ENCODE peak calls at places on chromosomes 16 and 17, in five cellular contexts. P is GM12891, F is stomach, E is GM12878, U is sigmoid colon. Z is an unnamed sample.

GRCh38 chr17:43324205-43324893 is 74.4 kb upstream of the ARL4D start:
- DNase-seq in P (no peak), F (no peak), E (peak), U (no peak), Z (no peak)

GRCh38 chr17:80658821-80659220 is 114.2 kb downstream of the RPTOR start:
- DNase-seq in E (no peak), F (no peak), P (no peak), U (no peak), Z (no peak)

GRCh38 chr17:12438212-12438611 is 227.5 kb upstream of the MYOCD start:
- DNase-seq in F (no peak), U (no peak), P (no peak), E (no peak), Z (no peak)

GRCh38 chr16:249431-249830 is 14.8 kb downstream of the FAM234A start:
- DNase-seq in P (no peak), U (no peak), F (no peak), E (no peak), Z (no peak)

GRCh38 chr16:76857402-76857801 is 333.6 kb upstream of the MON1B start:
- DNase-seq in E (no peak), U (no peak), F (no peak), P (no peak), Z (no peak)

GRCh38 chr16:89709166-89709565 is 7.7 kb upstream of the SPATA2L start:
- DNase-seq in U (no peak), E (no peak), F (no peak), P (no peak), Z (no peak)

GRCh38 chr17:76254275-76254674 is 10.9 kb upstream of the UBALD2 start:
- DNase-seq in F (no peak), U (no peak), E (no peak), P (no peak), Z (no peak)

GRCh38 chr17:69046130-69046807 is 14.5 kb downstream of the ABCA9 start:
- DNase-seq in P (no peak), U (no peak), E (no peak), F (no peak), Z (no peak)

GRCh38 chr16:10871157-10871991 is 5.6 kb upstream of the CIITA start:
- DNase-seq in E (peak), F (peak), U (peak), P (no peak), Z (no peak)

GRCh38 chr17:16918443-16918842 is 53.5 kb downstream of the TNFRSF13B start:
- DNase-seq in P (no peak), U (no peak), F (peak), E (no peak), Z (no peak)

GRCh38 chr17:28570716-28571254 is 539 bp downstream of the PIGS start:
- DNase-seq in U (peak), E (no peak), P (peak), F (no peak), Z (no peak)

GRCh38 chr17:17750881-17751280 is 69.6 kb downstream of the RAI1 start:
- DNase-seq in E (peak), P (no peak), U (no peak), F (no peak), Z (no peak)

GRCh38 chr17:37490638-37491614 is 1.2 kb downstream of the DUSP14 start:
- DNase-seq in U (peak), P (no peak), E (no peak), F (no peak), Z (no peak)

GRCh38 chr16:48393843-48394703 is 8.9 kb upstream of the SIAH1 start:
- DNase-seq in E (no peak), U (peak), P (no peak), F (no peak), Z (no peak)

GRCh38 chr17:2170023-2170422 is 115.1 kb downstream of the HIC1 start:
- DNase-seq in U (peak), F (no peak), P (peak), E (no peak), Z (no peak)

GRCh38 chr17:50129303-50129945 is 536 bp downstream of the SAMD14 start:
- DNase-seq in P (peak), E (no peak), F (no peak), U (no peak), Z (no peak)

GRCh38 chr17:41687828-41688640 is 651 bp upstream of the EIF1 start:
- DNase-seq in U (peak), P (no peak), F (peak), E (no peak), Z (no peak)

GRCh38 chr17:79019631-79020584 is 4.1 kb upstream of the C1QTNF1 start:
- DNase-seq in E (no peak), P (no peak), U (peak), F (peak), Z (peak)

GRCh38 chr16:886802-887731 is 83.7 kb downstream of the LMF1 start:
- DNase-seq in U (peak), F (no peak), P (no peak), E (no peak), Z (no peak)

GRCh38 chr16:17846030-17846429 is 375.3 kb upstream of the XYLT1 start:
- DNase-seq in U (no peak), P (no peak), E (no peak), F (no peak), Z (no peak)

GRCh38 chr16:17847234-17847795 is 376.6 kb upstream of the XYLT1 start:
- DNase-seq in F (no peak), U (no peak), E (no peak), P (no peak), Z (no peak)

GRCh38 chr16:17852977-17853702 is 382.4 kb upstream of the XYLT1 start:
- DNase-seq in E (no peak), F (no peak), P (no peak), U (no peak), Z (no peak)

GRCh38 chr16:17853958-17854357 is 383.2 kb upstream of the XYLT1 start:
- DNase-seq in E (no peak), U (no peak), P (no peak), F (no peak), Z (no peak)

GRCh38 chr16:17850626-17851265 is 380.0 kb upstream of the XYLT1 start:
- DNase-seq in F (no peak), U (no peak), E (no peak), P (no peak), Z (no peak)
- TF ChIP-seq POLR2AphosphoS5 in F (no peak), U (no peak), E (no peak), P (no peak), Z (no peak)

GRCh38 chr16:84813141-84813933 is 6.4 kb upstream of the CRISPLD2 start:
- DNase-seq in E (no peak), F (no peak), U (no peak), P (no peak), Z (no peak)

GRCh38 chr16:84811529-84811928 is 8.3 kb upstream of the CRISPLD2 start:
- DNase-seq in F (no peak), E (no peak), P (no peak), U (no peak), Z (no peak)

GRCh38 chr16:84808812-84809211 is 11.0 kb upstream of the CRISPLD2 start:
- DNase-seq in F (no peak), P (no peak), U (no peak), E (no peak), Z (no peak)

GRCh38 chr16:84807776-84808175 is 12.0 kb upstream of the CRISPLD2 start:
- DNase-seq in F (no peak), E (no peak), U (no peak), P (no peak), Z (no peak)

DNA sequence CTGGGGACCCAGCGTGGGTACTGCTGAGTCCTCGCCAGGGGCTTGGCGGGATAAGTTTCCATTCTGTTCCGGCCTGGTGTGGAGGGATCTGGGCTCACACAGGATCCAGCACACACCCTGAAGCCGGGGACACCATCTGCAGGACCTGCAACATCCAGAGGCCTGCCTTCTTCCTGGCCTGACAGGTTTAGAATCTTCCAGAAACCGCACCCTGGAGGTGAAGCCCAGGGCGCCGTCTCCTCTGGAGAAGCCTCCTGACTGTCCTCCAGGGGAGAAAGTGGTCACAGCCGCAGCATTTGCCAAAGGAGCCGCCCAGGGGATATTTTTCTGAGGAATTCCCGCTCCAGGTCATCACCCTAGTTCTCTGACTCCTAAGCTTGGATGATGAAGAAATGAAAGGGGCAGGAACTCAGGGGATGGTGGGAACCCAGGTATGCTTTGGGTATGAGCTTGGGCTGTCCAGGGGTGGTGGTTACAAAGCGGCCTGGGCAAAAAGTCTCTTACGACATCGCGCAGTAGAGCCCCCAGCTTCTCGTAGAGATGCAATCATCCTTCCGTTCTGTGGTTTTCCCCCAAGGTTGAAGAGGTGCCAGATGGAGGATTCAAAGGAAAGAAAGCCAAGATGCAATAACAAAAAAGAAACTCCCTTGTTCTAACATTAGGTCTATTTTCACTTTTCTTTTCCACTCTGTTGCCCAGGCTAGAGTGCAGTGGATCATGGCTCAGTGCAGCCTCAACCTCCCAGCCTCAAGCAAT is 9.1 kb upstream of the CRISPLD2 start:
- DNase-seq in F (no peak), E (peak), U (peak), P (no peak), Z (no peak)
- TF ChIP-seq POLR2AphosphoS5 in F (no peak), E (no peak), U (no peak), P (no peak), Z (no peak)

GRCh38 chr16:2150418-2151187 is 2.2 kb downstream of the RAB26 start:
- DNase-seq in F (peak), E (no peak), U (no peak), P (no peak), Z (no peak)

GRCh38 chr16:2147981-2148671 is at the start of gene RAB26:
- DNase-seq in U (peak), P (peak), F (peak), E (no peak), Z (no peak)

GRCh38 chr16:2151188-2152091 is 3.0 kb downstream of the RAB26 start:
- DNase-seq in E (no peak), U (no peak), P (no peak), F (no peak), Z (no peak)

GRCh38 chr16:2148714-2149629 is 547 bp downstream of the RAB26 start:
- DNase-seq in F (peak), P (no peak), U (no peak), E (no peak), Z (no peak)

GRCh38 chr16:2149630-2150417 is 1.4 kb downstream of the RAB26 start:
- DNase-seq in F (no peak), E (no peak), U (no peak), P (no peak), Z (no peak)
- TF ChIP-seq POLR2AphosphoS5 in F (no peak), E (no peak), U (no peak), P (no peak), Z (no peak)

DNA sequence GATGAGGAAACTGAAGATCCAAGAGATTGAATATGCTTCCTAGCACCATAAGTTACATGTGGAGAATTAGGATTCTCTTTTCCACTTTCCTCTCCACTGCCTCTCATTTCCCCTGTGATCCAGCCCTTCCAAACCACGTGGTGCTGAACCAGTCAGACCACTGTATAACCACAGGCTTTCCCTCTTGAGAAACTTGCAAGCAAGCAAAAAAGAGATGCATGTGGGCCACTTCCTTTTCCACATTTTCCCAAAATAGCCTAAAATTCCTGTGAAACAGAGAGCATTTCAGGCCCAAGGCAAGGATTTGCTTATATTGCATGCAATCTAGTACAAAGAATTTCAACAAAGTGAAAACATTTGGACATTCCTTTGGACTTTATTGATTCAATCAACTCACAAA is 59.3 kb upstream of the KSR1 start:
- DNase-seq in E (no peak), F (no peak), P (no peak), U (no peak), Z (no peak)
- TF ChIP-seq POLR2AphosphoS5 in E (no peak), F (no peak), P (no peak), U (no peak), Z (no peak)

Z was measured in Panc1.